ENCODE peak calls at places on chromosomes 2 and 18, in nine cellular contexts. H, N, G, M, J, P, D, U and C are unnamed samples.

GRCh38 chr2:96399342-96400048 is 63.9 kb downstream of the NCAPH start:
- DNase-seq in H (peak), N (no peak), G (no peak), M (no peak), J (no peak), P (no peak), D (no peak), U (no peak), C (no peak)

GRCh38 chr18:54616220-54616848 is 25.3 kb downstream of the DYNAP start:
- DNase-seq in H (no peak), N (no peak), G (no peak), M (no peak), J (no peak), P (no peak), D (no peak), U (no peak), C (no peak)

GRCh38 chr2:37623971-37624897 is 47.2 kb downstream of the CDC42EP3 start:
- DNase-seq in H (no peak), N (no peak), G (no peak), M (peak), J (no peak), P (no peak), D (no peak), U (no peak), C (peak)

GRCh38 chr2:135984199-135985017 is 1.0 kb downstream of the DARS1 start:
- DNase-seq in H (no peak), N (no peak), G (no peak), M (no peak), J (no peak), P (no peak), D (no peak), U (no peak), C (no peak)

GRCh38 chr2:160651416-160652200 is 158.0 kb upstream of the RBMS1 start:
- DNase-seq in H (no peak), N (no peak), G (no peak), M (peak), J (no peak), P (no peak), D (no peak), U (peak), C (no peak)

GRCh38 chr2:26577442-26578433 is 63.4 kb downstream of the CIB4 start:
- DNase-seq in H (peak), N (peak), G (peak), M (peak), J (peak), P (peak), D (peak), U (peak), C (peak)

GRCh38 chr2:231672617-231673347 is 35.5 kb upstream of the PTMA start:
- DNase-seq in H (peak), N (no peak), G (no peak), M (peak), J (peak), P (peak), D (no peak), U (no peak), C (peak)

GRCh38 chr2:105121417-105121816 is 83.5 kb downstream of the MRPS9 start:
- DNase-seq in H (no peak), N (no peak), G (no peak), M (no peak), J (no peak), P (no peak), D (no peak), U (no peak), C (no peak)

GRCh38 chr2:203585541-203585940 is 50.4 kb upstream of the RAPH1 start:
- DNase-seq in H (no peak), N (no peak), G (no peak), M (no peak), J (no peak), P (no peak), D (no peak), U (no peak), C (no peak)

GRCh38 chr2:66445781-66446177 is 10.9 kb downstream of the MEIS1 start:
- DNase-seq in H (no peak), N (no peak), G (no peak), M (no peak), J (peak), P (no peak), D (no peak), U (no peak), C (no peak)

GRCh38 chr2:162890690-162891311 is 52.2 kb upstream of the KCNH7 start:
- DNase-seq in H (peak), N (no peak), G (no peak), M (peak), J (peak), P (no peak), D (no peak), U (peak), C (peak)

GRCh38 chr18:79733135-79733609 is 53.6 kb downstream of the CTDP1 start:
- DNase-seq in H (no peak), N (peak), G (no peak), M (no peak), J (no peak), P (no peak), D (no peak), U (no peak), C (no peak)